ENCODE peak calls at places on chromosome 11, in six cellular contexts. I, W, G, P, V and E are unnamed samples.

GRCh38 chr11:15819679-15820286 is 536.6 kb downstream of the SOX6 start:
- DNase-seq in I (peak; percentile 6), W (peak; percentile 28), G (no peak), P (peak; percentile 76), V (no peak), E (peak; percentile 23)

GRCh38 chr11:10201343-10201742 is 92.7 kb downstream of the SBF2 start:
- DNase-seq in I (no peak), W (no peak), G (no peak), P (no peak), V (no peak), E (no peak)

GRCh38 chr11:101429708-101430107 is 154.1 kb downstream of the TRPC6 start:
- DNase-seq in I (no peak), W (no peak), G (no peak), P (no peak), V (no peak), E (no peak)

GRCh38 chr11:134598368-134598767 is 186.3 kb upstream of the B3GAT1 start:
- DNase-seq in I (no peak), W (no peak), G (no peak), P (no peak), V (no peak), E (no peak)

GRCh38 chr11:93603225-93603624 is 58.3 kb upstream of the CEP295 start:
- DNase-seq in I (no peak), W (no peak), G (no peak), P (no peak), V (no peak), E (no peak)

GRCh38 chr11:126127284-126127845 is 64.7 kb upstream of the CDON start:
- DNase-seq in I (no peak), W (no peak), G (no peak), P (no peak), V (no peak), E (no peak)

GRCh38 chr11:3164540-3165151 is 464 bp downstream of the OSBPL5 start:
- DNase-seq in I (no peak), W (no peak), G (no peak), P (peak; percentile 72), V (no peak), E (no peak)

GRCh38 chr11:43401252-43401651 is 42.5 kb downstream of the TTC17 start:
- DNase-seq in I (no peak), W (no peak), G (no peak), P (no peak), V (no peak), E (no peak)

GRCh38 chr11:70914496-70914895 is 337.9 kb downstream of the SHANK2 start:
- DNase-seq in I (no peak), W (peak; percentile 44), G (no peak), P (no peak), V (no peak), E (no peak)

GRCh38 chr11:57982763-57983162 is 40.9 kb upstream of the OR9Q1 start:
- DNase-seq in I (no peak), W (no peak), G (no peak), P (no peak), V (no peak), E (no peak)

GRCh38 chr11:4991066-4991465 is 3.6 kb upstream of the OR51L1 start:
- DNase-seq in I (no peak), W (no peak), G (no peak), P (peak; percentile 28), V (no peak), E (peak; percentile 53)

GRCh38 chr11:99325807-99326206 is 305.1 kb downstream of the CNTN5 start:
- DNase-seq in I (no peak), W (no peak), G (no peak), P (no peak), V (no peak), E (no peak)

GRCh38 chr11:126631399-126631798 is 275.9 kb downstream of the ST3GAL4 start:
- DNase-seq in I (no peak), W (no peak), G (no peak), P (no peak), V (no peak), E (no peak)

GRCh38 chr11:124746621-124747243 is 5.3 kb downstream of the VSIG2 start:
- DNase-seq in I (peak; percentile 85), W (peak; percentile 59), G (no peak), P (peak; percentile 94), V (peak; percentile 56), E (no peak)

GRCh38 chr11:27998552-27998951 is 109.4 kb downstream of the KIF18A start:
- DNase-seq in I (no peak), W (no peak), G (no peak), P (no peak), V (no peak), E (no peak)

GRCh38 chr11:13663631-13664071 is 4.8 kb upstream of the FAR1 start:
- DNase-seq in I (no peak), W (no peak), G (no peak), P (no peak), V (no peak), E (no peak)

GRCh38 chr11:111386611-111387150 is 7.6 kb upstream of the POU2AF1 start:
- DNase-seq in I (no peak), W (no peak), G (no peak), P (no peak), V (no peak), E (no peak)

GRCh38 chr11:783581-784015 is 6.3 kb downstream of the CEND1 start:
- DNase-seq in I (peak; percentile 22), W (peak; percentile 91), G (no peak), P (peak; percentile 98), V (no peak), E (peak; percentile 93)

GRCh38 chr11:15016200-15016599 is 44.0 kb upstream of the CALCA start:
- DNase-seq in I (no peak), W (no peak), G (no peak), P (no peak), V (no peak), E (no peak)

GRCh38 chr11:6452219-6452618 is 11.4 kb upstream of the HPX start:
- DNase-seq in I (no peak), W (no peak), G (no peak), P (no peak), V (no peak), E (no peak)

GRCh38 chr11:34086554-34087278 is 18.7 kb upstream of the NAT10 start:
- DNase-seq in I (peak; percentile 28), W (no peak), G (no peak), P (no peak), V (no peak), E (no peak)

GRCh38 chr11:39589391-39589790 is 1870.1 kb downstream of the LRRC4C start:
- DNase-seq in I (no peak), W (no peak), G (no peak), P (no peak), V (no peak), E (no peak)

GRCh38 chr11:126442523-126442922 is 87.0 kb downstream of the ST3GAL4 start:
- DNase-seq in I (no peak), W (peak; percentile 10), G (no peak), P (no peak), V (no peak), E (no peak)

GRCh38 chr11:101553891-101554292 is 29.9 kb downstream of the TRPC6 start:
- DNase-seq in I (no peak), W (no peak), G (no peak), P (no peak), V (no peak), E (no peak)

GRCh38 chr11:10076458-10077141 is 217.4 kb downstream of the SBF2 start:
- DNase-seq in I (peak; percentile 11), W (no peak), G (no peak), P (peak; percentile 83), V (no peak), E (peak; percentile 15)

GRCh38 chr11:112241486-112241885 is 15.3 kb downstream of the PTS start:
- DNase-seq in I (no peak), W (no peak), G (no peak), P (no peak), V (no peak), E (no peak)

GRCh38 chr11:32435511-32435946 is at the start of gene WT1:
- DNase-seq in I (no peak), W (peak; percentile 55), G (no peak), P (peak; percentile 86), V (no peak), E (peak; percentile 28)

GRCh38 chr11:120810251-120810650 is 213.7 kb upstream of the TBCEL start:
- DNase-seq in I (no peak), W (no peak), G (no peak), P (no peak), V (no peak), E (no peak)

GRCh38 chr11:125515102-125515439 is 19.0 kb upstream of the FEZ1 start:
- DNase-seq in I (no peak), W (no peak), G (no peak), P (no peak), V (no peak), E (no peak)

GRCh38 chr11:115623021-115623451 is 118.8 kb upstream of the CADM1 start:
- DNase-seq in I (no peak), W (no peak), G (no peak), P (no peak), V (no peak), E (no peak)

GRCh38 chr11:68373810-68374501 is 61.6 kb downstream of the LRP5 start:
- DNase-seq in I (no peak), W (no peak), G (no peak), P (no peak), V (no peak), E (peak; percentile 59)

GRCh38 chr11:73228268-73229134 is 10.4 kb downstream of the P2RY2 start:
- DNase-seq in I (no peak), W (no peak), G (no peak), P (no peak), V (no peak), E (no peak)

GRCh38 chr11:80595011-80595410 is 1154.2 kb upstream of the TENM4 start:
- DNase-seq in I (no peak), W (no peak), G (no peak), P (no peak), V (no peak), E (no peak)

GRCh38 chr11:115324569-115325432 is 179.4 kb downstream of the CADM1 start:
- DNase-seq in I (peak; percentile 42), W (peak; percentile 79), G (no peak), P (peak; percentile 89), V (no peak), E (peak; percentile 70)

GRCh38 chr11:110094298-110095073 is 1.3 kb downstream of the ZC3H12C start:
- DNase-seq in I (no peak), W (no peak), G (no peak), P (no peak), V (no peak), E (no peak)

GRCh38 chr11:23314162-23314561 is 453.9 kb upstream of the CCDC179 start:
- DNase-seq in I (no peak), W (no peak), G (no peak), P (no peak), V (no peak), E (no peak)

GRCh38 chr11:1060885-1061616 is 13.6 kb upstream of the MUC2 start:
- DNase-seq in I (no peak), W (no peak), G (no peak), P (no peak), V (no peak), E (no peak)

GRCh38 chr11:120675171-120675570 is 163.6 kb downstream of the GRIK4 start:
- DNase-seq in I (no peak), W (no peak), G (no peak), P (no peak), V (no peak), E (no peak)

GRCh38 chr11:34558673-34559072 is 45.1 kb upstream of the ELF5 start:
- DNase-seq in I (no peak), W (no peak), G (no peak), P (no peak), V (no peak), E (no peak)